ENCODE peak calls at places on chromosomes 16 and 17, in ten cellular contexts. T, Z, N, L, W, G, C, J, Y and V are unnamed samples.

GRCh38 chr16:6692874-6693273 is 639.8 kb upstream of the RBFOX1 start:
- DNase-seq in T (no peak), Z (no peak), N (no peak), L (no peak), W (no peak), G (no peak), C (no peak), J (no peak), Y (no peak), V (no peak)

GRCh38 chr16:65910291-65910690 is 456.2 kb upstream of the CDH5 start:
- DNase-seq in T (no peak), Z (no peak), N (no peak), L (no peak), W (no peak), G (no peak), C (no peak), J (no peak), Y (no peak), V (no peak)

GRCh38 chr16:70454221-70455034 is at the start of gene FCSK:
- DNase-seq in T (peak; percentile 95), Z (peak; percentile 46), N (peak; percentile 75), L (peak; percentile 71), W (peak; percentile 60), G (peak; percentile 61), C (peak; percentile 56), J (peak; percentile 71), Y (peak; percentile 49), V (peak; percentile 38)

GRCh38 chr17:6701719-6702118 is 11.4 kb downstream of the SLC13A5 start:
- DNase-seq in T (peak; percentile 40), Z (no peak), N (peak; percentile 50), L (peak; percentile 17), W (no peak), G (no peak), C (no peak), J (peak; percentile 68), Y (peak; percentile 35), V (no peak)

GRCh38 chr16:66844342-66845079 is at the start of gene CA7:
- DNase-seq in T (no peak), Z (no peak), N (no peak), L (no peak), W (no peak), G (no peak), C (no peak), J (no peak), Y (no peak), V (no peak)

GRCh38 chr16:67943256-67943618 is 683 bp downstream of the LCAT start:
- DNase-seq in T (no peak), Z (no peak), N (no peak), L (no peak), W (no peak), G (no peak), C (no peak), J (no peak), Y (no peak), V (no peak)

GRCh38 chr16:47872228-47872627 is 283.6 kb downstream of the ABCC12 start:
- DNase-seq in T (no peak), Z (no peak), N (no peak), L (no peak), W (no peak), G (no peak), C (no peak), J (no peak), Y (no peak), V (no peak)

GRCh38 chr16:88317619-88317977 is 65.2 kb upstream of the ZNF469 start:
- DNase-seq in T (no peak), Z (no peak), N (no peak), L (peak; percentile 40), W (no peak), G (no peak), C (peak; percentile 31), J (no peak), Y (no peak), V (no peak)

GRCh38 chr16:89344846-89345577 is 127.5 kb downstream of the ZNF778 start:
- DNase-seq in T (no peak), Z (no peak), N (no peak), L (no peak), W (no peak), G (no peak), C (no peak), J (no peak), Y (no peak), V (no peak)